ENCODE peak calls at places on chromosome 4, in four cellular contexts. Z, L, O and S are unnamed samples.
A peak's percentile ranks its signal among the peaks of the same experiment; 100 is the strongest.

GRCh38 chr4:4852591-4853362 is 6.7 kb upstream of the MSX1 start:
- DNase-seq in Z (no peak), L (no peak), O (peak; percentile 84), S (no peak)

GRCh38 chr4:186724861-186725419 is 1.3 kb upstream of the FAT1 start:
- DNase-seq in Z (no peak), L (peak; percentile 23), O (no peak), S (no peak)

GRCh38 chr4:38322709-38323108 is 341.3 kb upstream of the KLF3 start:
- DNase-seq in Z (no peak), L (no peak), O (no peak), S (peak; percentile 44)

GRCh38 chr4:52658671-52659015 is 458 bp downstream of the USP46 start:
- DNase-seq in Z (peak; percentile 39), L (no peak), O (peak; percentile 45), S (no peak)

GRCh38 chr4:122663814-122664610 is 43.1 kb upstream of the IL21 start:
- DNase-seq in Z (no peak), L (no peak), O (no peak), S (no peak)

GRCh38 chr4:110142461-110142860 is 56.0 kb downstream of the ELOVL6 start:
- DNase-seq in Z (no peak), L (no peak), O (no peak), S (no peak)

GRCh38 chr4:87498446-87498900 is 30.7 kb downstream of the SPARCL1 start:
- DNase-seq in Z (no peak), L (peak; percentile 7), O (no peak), S (no peak)

GRCh38 chr4:145871209-145871608 is 67.4 kb downstream of the ZNF827 start:
- DNase-seq in Z (no peak), L (no peak), O (no peak), S (no peak)

GRCh38 chr4:139279723-139280620 is at the start of gene MGARP:
- DNase-seq in Z (no peak), L (peak; percentile 39), O (peak; percentile 93), S (no peak)

GRCh38 chr4:155941085-155941484 is 12.6 kb downstream of the CTSO start:
- DNase-seq in Z (no peak), L (no peak), O (no peak), S (no peak)

GRCh38 chr4:76589402-76589801 is 154.4 kb downstream of the SHROOM3 start:
- DNase-seq in Z (no peak), L (no peak), O (peak; percentile 57), S (peak; percentile 26)

GRCh38 chr4:8109406-8110065 is 49.1 kb downstream of the ABLIM2 start:
- DNase-seq in Z (no peak), L (no peak), O (no peak), S (no peak)

GRCh38 chr4:140706665-140707064 is 49.5 kb downstream of the TBC1D9 start:
- DNase-seq in Z (no peak), L (no peak), O (no peak), S (no peak)

GRCh38 chr4:93828332-93828829 is at the start of gene ATOH1:
- DNase-seq in Z (no peak), L (peak; percentile 60), O (peak; percentile 97), S (no peak)

GRCh38 chr4:31275906-31276305 is 555.7 kb downstream of the PCDH7 start:
- DNase-seq in Z (no peak), L (no peak), O (peak; percentile 6), S (no peak)

GRCh38 chr4:186485621-186486062 is 69.7 kb downstream of the MTNR1A start:
- DNase-seq in Z (no peak), L (no peak), O (no peak), S (peak; percentile 11)

GRCh38 chr4:129355529-129355928 is 259.6 kb downstream of the C4orf33 start:
- DNase-seq in Z (no peak), L (no peak), O (no peak), S (peak; percentile 71)

GRCh38 chr4:122259849-122260248 is 107.7 kb downstream of the BLTP1 start:
- DNase-seq in Z (no peak), L (no peak), O (no peak), S (peak; percentile 45)

GRCh38 chr4:158193171-158193749 is 17.0 kb upstream of the TMEM144 start:
- DNase-seq in Z (peak; percentile 13), L (peak; percentile 55), O (peak; percentile 60), S (peak; percentile 62)

GRCh38 chr4:155722816-155723499 is 35.9 kb upstream of the GUCY1B1 start:
- DNase-seq in Z (no peak), L (no peak), O (no peak), S (peak; percentile 35)

GRCh38 chr4:26031704-26032103 is 117.7 kb downstream of the SMIM20 start:
- DNase-seq in Z (no peak), L (no peak), O (no peak), S (peak; percentile 37)

GRCh38 chr4:147853706-147854105 is 121.8 kb downstream of the ARHGAP10 start:
- DNase-seq in Z (no peak), L (no peak), O (no peak), S (no peak)

GRCh38 chr4:138216272-138216867 is 25.8 kb downstream of the SLC7A11 start:
- DNase-seq in Z (no peak), L (no peak), O (peak; percentile 48), S (no peak)

GRCh38 chr4:26325191-26325590 is 4.4 kb downstream of the RBPJ start:
- DNase-seq in Z (peak; percentile 57), L (peak; percentile 45), O (peak; percentile 70), S (peak; percentile 50)

GRCh38 chr4:37904824-37905223 is 13.9 kb downstream of the TBC1D1 start:
- DNase-seq in Z (no peak), L (no peak), O (no peak), S (no peak)

GRCh38 chr4:180028682-180029081 is 2214.5 kb upstream of the TENM3 start:
- DNase-seq in Z (peak; percentile 84), L (peak; percentile 74), O (peak; percentile 88), S (peak; percentile 33)

GRCh38 chr4:185395956-185396723 is 416 bp upstream of the LRP2BP start:
- DNase-seq in Z (peak; percentile 97), L (peak; percentile 98), O (peak; percentile 93), S (peak; percentile 96)

GRCh38 chr4:110022457-110022856 is 109.8 kb downstream of the EGF start:
- DNase-seq in Z (no peak), L (no peak), O (no peak), S (no peak)

GRCh38 chr4:190020790-190021717 is 6.0 kb downstream of the FRG2 start:
- DNase-seq in Z (no peak), L (no peak), O (peak; percentile 92), S (peak; percentile 60)

GRCh38 chr4:168522371-168522770 is 25.5 kb downstream of the PALLD start:
- DNase-seq in Z (no peak), L (no peak), O (no peak), S (no peak)

GRCh38 chr4:155946486-155946885 is 7.2 kb downstream of the CTSO start:
- DNase-seq in Z (no peak), L (no peak), O (no peak), S (no peak)

GRCh38 chr4:147011386-147011785 is 65.7 kb upstream of the TTC29 start:
- DNase-seq in Z (no peak), L (no peak), O (no peak), S (no peak)

GRCh38 chr4:181503800-181504364 is 739.3 kb upstream of the TENM3 start:
- DNase-seq in Z (no peak), L (no peak), O (peak; percentile 51), S (no peak)

GRCh38 chr4:23036503-23036902 is 343.8 kb downstream of the GBA3 start:
- DNase-seq in Z (no peak), L (no peak), O (no peak), S (peak; percentile 64)

GRCh38 chr4:26032572-26033320 is 118.7 kb downstream of the SMIM20 start:
- DNase-seq in Z (no peak), L (no peak), O (no peak), S (peak; percentile 55)

DNA sequence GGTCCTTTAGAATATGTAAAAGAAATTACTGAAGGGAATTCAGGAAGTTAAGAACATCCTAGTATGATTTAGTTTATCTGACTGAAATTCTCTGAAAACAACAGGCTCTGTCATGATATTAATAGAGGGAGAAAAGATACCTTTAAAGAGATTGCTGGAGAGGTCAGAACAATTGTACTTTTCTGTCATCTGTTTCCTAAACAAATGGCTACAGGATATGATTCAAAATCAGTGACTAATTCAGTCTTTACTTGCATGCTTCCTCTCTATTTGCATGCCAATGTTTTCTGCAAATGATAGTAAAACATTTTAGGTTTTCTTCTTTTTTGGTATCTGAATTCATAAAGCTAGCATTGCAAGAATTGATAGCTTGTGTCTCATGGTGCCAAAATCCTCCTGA is 616.7 kb upstream of the PCDH7 start:
- DNase-seq in Z (no peak), L (no peak), O (no peak), S (peak; percentile 54)
- TF ChIP-seq EZH2phosphoT487 in Z (no peak), L (no peak), O (no peak), S (no peak)

GRCh38 chr4:73133784-73134183 is 64.3 kb upstream of the COX18 start:
- DNase-seq in Z (no peak), L (no peak), O (no peak), S (no peak)

GRCh38 chr4:73139991-73140390 is 70.5 kb upstream of the COX18 start:
- DNase-seq in Z (no peak), L (no peak), O (no peak), S (no peak)

GRCh38 chr4:73142995-73143547 is 73.6 kb upstream of the COX18 start:
- DNase-seq in Z (no peak), L (peak; percentile 10), O (no peak), S (peak; percentile 14)

GRCh38 chr4:73137121-73137520 is 67.6 kb upstream of the COX18 start:
- DNase-seq in Z (no peak), L (no peak), O (no peak), S (no peak)

GRCh38 chr4:73139245-73139644 is 69.7 kb upstream of the COX18 start:
- DNase-seq in Z (no peak), L (no peak), O (no peak), S (no peak)
- TF ChIP-seq EZH2phosphoT487 in Z (no peak), L (no peak), O (no peak), S (no peak)

DNA sequence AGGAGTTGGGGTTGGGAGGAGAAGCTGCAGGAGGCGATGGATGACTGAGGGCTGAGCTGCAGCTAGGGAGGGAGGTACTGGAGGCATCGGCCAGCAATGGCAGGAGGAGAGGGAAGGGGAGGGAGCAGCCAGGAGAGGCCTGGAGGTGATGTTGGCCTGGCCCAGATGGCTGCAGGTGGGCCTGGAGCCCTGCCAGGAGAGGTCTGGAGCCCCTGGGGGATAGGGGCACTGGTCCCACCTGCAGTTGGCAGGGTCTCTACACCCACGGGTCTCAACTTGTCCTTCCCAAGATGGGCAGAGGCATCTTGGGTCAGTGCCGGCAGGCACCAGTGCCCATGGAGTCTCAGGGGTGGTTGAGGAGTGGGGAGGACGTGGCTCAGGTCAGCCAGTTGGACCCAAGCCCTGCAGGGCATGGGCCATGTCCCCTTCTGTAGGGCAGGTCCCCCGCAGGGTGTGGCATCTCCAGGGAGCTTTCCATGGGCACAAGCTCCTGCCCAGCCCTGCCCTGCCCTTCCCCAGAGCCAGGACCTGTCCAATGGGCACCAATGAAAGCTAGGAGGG is 2.7 kb upstream of the MXD4 start:
- DNase-seq in Z (no peak), L (no peak), O (no peak), S (no peak)
- TF ChIP-seq EZH2phosphoT487 in Z (no peak), L (no peak), O (no peak), S (no peak)

GRCh38 chr4:43316813-43317212 is 424.3 kb downstream of the GRXCR1 start:
- DNase-seq in Z (no peak), L (no peak), O (no peak), S (peak; percentile 84)
- TF ChIP-seq EZH2phosphoT487 in Z (no peak), L (no peak), O (no peak), S (no peak)

DNA sequence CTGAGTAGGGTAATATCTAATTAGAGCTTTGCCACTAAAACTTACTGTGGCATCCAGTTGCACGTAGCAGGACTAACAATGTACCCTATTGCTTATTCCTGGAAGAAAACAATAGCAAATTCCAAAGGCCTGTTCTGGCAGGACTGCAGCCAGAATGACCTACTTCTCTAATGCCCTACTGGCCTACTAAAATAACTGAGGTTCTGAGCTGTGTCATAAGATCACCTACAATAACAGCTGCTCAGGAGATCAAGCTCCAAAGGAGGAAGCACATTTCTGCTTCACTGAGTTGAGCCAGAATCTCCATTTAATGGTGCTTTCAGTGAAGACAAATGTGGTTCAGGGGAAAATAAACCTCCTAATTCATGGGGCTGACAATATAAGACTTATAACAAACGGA is 42.2 kb upstream of the CXCL8 start:
- DNase-seq in Z (no peak), L (no peak), O (no peak), S (peak; percentile 44)
- TF ChIP-seq EZH2phosphoT487 in Z (no peak), L (no peak), O (no peak), S (no peak)